ENCODE peak calls at places on chromosome 7, in five cellular contexts. D is AG09309, J is sigmoid colon, V is stomach, M is mammary epithelial cell. Y is an unnamed sample.

GRCh38 chr7:149870701-149871483 is 2.9 kb upstream of the ATP6V0E2 start:
- DNase-seq in D (no peak), J (no peak), V (no peak), M (no peak), Y (peak)

GRCh38 chr7:114939484-114940097 is 17.7 kb downstream of the MDFIC start:
- DNase-seq in D (no peak), J (no peak), V (no peak), M (no peak), Y (no peak)

GRCh38 chr7:159092701-159093121 is 52.0 kb downstream of the VIPR2 start:
- DNase-seq in D (no peak), J (peak), V (peak), M (no peak), Y (peak)

GRCh38 chr7:65441010-65441409 is 67.4 kb downstream of the ZNF92 start:
- DNase-seq in D (peak), J (no peak), V (no peak), M (peak), Y (no peak)

GRCh38 chr7:113199841-113200240 is 81.5 kb upstream of the SMIM30 start:
- DNase-seq in D (peak), J (no peak), V (no peak), M (peak), Y (no peak)

GRCh38 chr7:95469850-95470249 is 15.9 kb upstream of the ASB4 start:
- DNase-seq in D (no peak), J (no peak), V (no peak), M (no peak), Y (no peak)

GRCh38 chr7:64307254-64308018 is 6.3 kb upstream of the ZNF736 start:
- DNase-seq in D (peak), J (peak), V (peak), M (peak), Y (no peak)

GRCh38 chr7:11427686-11428273 is 404.2 kb downstream of the THSD7A start:
- DNase-seq in D (peak), J (no peak), V (no peak), M (peak), Y (no peak)

GRCh38 chr7:44287488-44288380 is 37.7 kb downstream of the CAMK2B start:
- DNase-seq in D (no peak), J (peak), V (peak), M (no peak), Y (peak)

GRCh38 chr7:91265693-91266066 is 1.4 kb downstream of the FZD1 start:
- DNase-seq in D (no peak), J (peak), V (no peak), M (peak), Y (no peak)

GRCh38 chr7:12884856-12885440 is 197.5 kb downstream of the ARL4A start:
- DNase-seq in D (no peak), J (no peak), V (no peak), M (no peak), Y (no peak)

GRCh38 chr7:155921804-155922506 is 109.7 kb upstream of the SHH start:
- DNase-seq in D (no peak), J (peak), V (peak), M (peak), Y (no peak)

GRCh38 chr7:5625938-5626337 is 155.5 kb downstream of the RNF216 start:
- DNase-seq in D (peak), J (no peak), V (no peak), M (peak), Y (no peak)

GRCh38 chr7:22277375-22277774 is 79.6 kb downstream of the RAPGEF5 start:
- DNase-seq in D (no peak), J (no peak), V (no peak), M (no peak), Y (no peak)

GRCh38 chr7:25727446-25727845 is 424.6 kb upstream of the NFE2L3 start:
- DNase-seq in D (no peak), J (no peak), V (no peak), M (no peak), Y (no peak)

GRCh38 chr7:157268540-157268939 is 68.3 kb upstream of the DNAJB6 start:
- DNase-seq in D (no peak), J (peak), V (no peak), M (no peak), Y (no peak)

GRCh38 chr7:105011771-105012502 is 2.1 kb upstream of the KMT2E start:
- DNase-seq in D (no peak), J (peak), V (no peak), M (no peak), Y (no peak)

GRCh38 chr7:45591101-45591906 is 17.1 kb downstream of the ADCY1 start:
- DNase-seq in D (no peak), J (peak), V (peak), M (no peak), Y (peak)

GRCh38 chr7:158028290-158028941 is 559.2 kb downstream of the PTPRN2 start:
- DNase-seq in D (no peak), J (peak), V (peak), M (no peak), Y (no peak)

GRCh38 chr7:69708857-69709256 is 110.6 kb downstream of the AUTS2 start:
- DNase-seq in D (no peak), J (no peak), V (no peak), M (no peak), Y (no peak)

GRCh38 chr7:55965805-55966421 is 1.5 kb downstream of the NIPSNAP2 start:
- DNase-seq in D (peak), J (no peak), V (no peak), M (peak), Y (no peak)

GRCh38 chr7:2052657-2053048 is 180.1 kb downstream of the MAD1L1 start:
- DNase-seq in D (no peak), J (no peak), V (no peak), M (no peak), Y (no peak)

GRCh38 chr7:71574153-71574894 is 442.4 kb downstream of the GALNT17 start:
- DNase-seq in D (no peak), J (no peak), V (no peak), M (no peak), Y (no peak)

GRCh38 chr7:5634107-5634950 is 147.1 kb downstream of the RNF216 start:
- DNase-seq in D (peak), J (peak), V (no peak), M (no peak), Y (peak)

GRCh38 chr7:139452948-139453672 is 30.4 kb downstream of the KLRG2 start:
- DNase-seq in D (peak), J (no peak), V (no peak), M (no peak), Y (no peak)
- TF ChIP-seq CTCF in D (peak), J (no peak), V (no peak), M (no peak), Y (no peak)

GRCh38 chr7:75987805-75988630 is 6.4 kb downstream of the TMEM120A start:
- DNase-seq in D (no peak), J (peak), V (no peak), M (no peak), Y (no peak)

GRCh38 chr7:75989084-75989725 is 5.2 kb downstream of the TMEM120A start:
- DNase-seq in D (no peak), J (no peak), V (no peak), M (no peak), Y (no peak)

GRCh38 chr7:75991531-75992082 is 2.8 kb downstream of the TMEM120A start:
- DNase-seq in D (no peak), J (no peak), V (no peak), M (no peak), Y (no peak)

GRCh38 chr7:75992083-75992755 is 2.2 kb downstream of the TMEM120A start:
- DNase-seq in D (no peak), J (peak), V (no peak), M (no peak), Y (no peak)

GRCh38 chr7:75989726-75990388 is 4.5 kb downstream of the TMEM120A start:
- DNase-seq in D (no peak), J (peak), V (no peak), M (no peak), Y (no peak)
- TF ChIP-seq CTCF in D (no peak), J (no peak), V (no peak), M (no peak), Y (no peak)

GRCh38 chr7:94295805-94296204 is 98.9 kb upstream of the COL1A2 start:
- DNase-seq in D (peak), J (no peak), V (no peak), M (peak), Y (no peak)
- TF ChIP-seq CTCF in D (peak), J (peak), V (no peak), M (peak), Y (peak)

DNA sequence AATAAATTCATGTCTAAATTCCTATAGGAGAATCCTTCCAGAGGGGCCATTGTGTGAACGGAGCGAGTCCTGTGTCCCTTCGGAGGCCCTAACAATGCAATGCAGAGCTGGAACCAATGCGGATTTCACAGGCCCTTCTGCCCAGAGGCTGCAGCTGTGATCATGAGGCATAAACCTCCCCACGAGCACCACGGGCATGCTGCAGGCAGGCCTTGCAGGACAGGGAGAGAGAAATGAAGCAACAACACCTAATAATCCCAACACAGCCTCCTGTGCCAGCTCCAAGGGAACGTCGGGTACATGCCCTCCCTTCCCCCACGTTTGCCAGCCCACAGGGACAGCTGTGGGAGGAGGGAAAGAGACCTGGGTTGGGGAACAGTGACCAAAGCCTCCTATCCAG is 74.4 kb downstream of the TNS3 start:
- DNase-seq in D (no peak), J (peak), V (no peak), M (no peak), Y (no peak)
- TF ChIP-seq CTCF in D (no peak), J (no peak), V (no peak), M (no peak), Y (no peak)

Y was measured in osteocyte.